ENCODE peak calls at places on chromosomes 1 and 21, in six cellular contexts. One of them, this sample, is unnamed.

GRCh38 chr1:103180660-103181059 is 72.3 kb upstream of the COL11A1 start:
- DNase-seq in GM12891: no peak
- DNase-seq in H1: no peak
- DNase-seq in GM12878: no peak
- DNase-seq in K562: no peak
- DNase-seq in HepG2: no peak
- DNase-seq in this sample: no peak

GRCh38 chr1:150596095-150596892 is 16.9 kb upstream of the MCL1 start:
- DNase-seq in GM12891: no peak
- DNase-seq in H1: no peak
- DNase-seq in GM12878: no peak
- DNase-seq in K562: no peak
- DNase-seq in HepG2: no peak
- DNase-seq in this sample: no peak

GRCh38 chr1:89932598-89933364 is 62.1 kb upstream of the ZNF326 start:
- DNase-seq in GM12891: no peak
- DNase-seq in H1: no peak
- DNase-seq in GM12878: no peak
- DNase-seq in K562: no peak
- DNase-seq in HepG2: no peak
- DNase-seq in this sample: no peak

GRCh38 chr1:21058035-21058793 is 118.5 kb downstream of the EIF4G3 start:
- DNase-seq in GM12891: no peak
- DNase-seq in H1: no peak
- DNase-seq in GM12878: no peak
- DNase-seq in K562: no peak
- DNase-seq in HepG2: no peak
- DNase-seq in this sample: no peak

GRCh38 chr1:117928881-117929339 is 511 bp downstream of the GDAP2 start:
- DNase-seq in GM12891: no peak
- DNase-seq in H1: peak; percentile 9
- DNase-seq in GM12878: no peak
- DNase-seq in K562: peak; percentile 60
- DNase-seq in HepG2: peak; percentile 69
- DNase-seq in this sample: peak; percentile 6

GRCh38 chr21:33115586-33116541 is 45.9 kb downstream of the OLIG1 start:
- DNase-seq in GM12891: no peak
- DNase-seq in H1: no peak
- DNase-seq in GM12878: no peak
- DNase-seq in K562: no peak
- DNase-seq in HepG2: no peak
- DNase-seq in this sample: no peak

GRCh38 chr1:174142836-174143235 is 16.5 kb upstream of the RABGAP1L start:
- DNase-seq in GM12891: no peak
- DNase-seq in H1: no peak
- DNase-seq in GM12878: no peak
- DNase-seq in K562: no peak
- DNase-seq in HepG2: no peak
- DNase-seq in this sample: no peak

GRCh38 chr1:197998110-197998509 is 80.9 kb downstream of the LHX9 start:
- DNase-seq in GM12891: no peak
- DNase-seq in H1: no peak
- DNase-seq in GM12878: no peak
- DNase-seq in K562: no peak
- DNase-seq in HepG2: no peak
- DNase-seq in this sample: no peak

GRCh38 chr1:35569956-35570355 is 3.2 kb upstream of the TFAP2E start:
- DNase-seq in GM12891: no peak
- DNase-seq in H1: no peak
- DNase-seq in GM12878: no peak
- DNase-seq in K562: no peak
- DNase-seq in HepG2: no peak
- DNase-seq in this sample: no peak

DNA sequence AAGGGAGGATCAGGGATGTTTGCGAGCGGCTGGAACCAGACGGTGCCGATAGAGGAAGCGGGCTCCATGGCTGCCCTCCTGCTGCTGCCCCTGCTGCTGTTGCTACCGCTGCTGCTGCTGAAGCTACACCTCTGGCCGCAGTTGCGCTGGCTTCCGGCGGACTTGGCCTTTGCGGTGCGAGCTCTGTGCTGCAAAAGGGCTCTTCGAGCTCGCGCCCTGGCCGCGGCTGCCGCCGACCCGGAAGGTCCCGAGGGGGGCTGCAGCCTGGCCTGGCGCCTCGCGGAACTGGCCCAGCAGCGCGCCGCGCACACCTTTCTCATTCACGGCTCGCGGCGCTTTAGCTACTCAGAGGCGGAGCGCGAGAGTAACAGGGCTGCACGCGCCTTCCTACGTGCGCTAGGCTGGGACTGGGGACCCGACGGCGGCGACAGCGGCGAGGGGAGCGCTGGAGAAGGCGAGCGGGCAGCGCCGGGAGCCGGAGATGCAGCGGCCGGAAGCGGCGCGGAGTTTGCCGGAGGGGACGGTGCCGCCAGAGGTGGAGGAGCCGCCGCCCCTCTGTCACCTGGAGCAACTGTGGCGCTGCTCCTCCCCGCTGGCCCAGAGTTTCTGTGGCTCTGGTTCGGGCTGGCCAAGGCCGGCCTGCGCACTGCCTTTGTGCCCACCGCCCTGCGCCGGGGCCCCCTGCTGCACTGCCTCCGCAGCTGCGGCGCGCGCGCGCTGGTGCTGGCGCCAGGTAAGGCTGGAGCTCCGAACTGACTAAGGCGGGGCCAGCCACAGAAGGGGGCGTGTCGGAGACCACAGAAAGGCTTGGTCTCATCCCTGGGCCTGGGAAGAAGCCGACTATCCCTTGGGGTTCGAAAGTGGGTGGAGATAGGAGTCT is 465 bp downstream of the SLC27A3 start:
- DNase-seq in GM12891: peak; percentile 68
- DNase-seq in H1: peak; percentile 70
- DNase-seq in GM12878: no peak
- DNase-seq in K562: peak; percentile 73
- DNase-seq in HepG2: no peak
- DNase-seq in this sample: peak; percentile 60
- TF ChIP-seq POLR2AphosphoS5 in GM12891: no peak
- TF ChIP-seq POLR2AphosphoS5 in H1: peak; percentile 79
- TF ChIP-seq POLR2AphosphoS5 in GM12878: no peak
- TF ChIP-seq POLR2AphosphoS5 in K562: no peak
- TF ChIP-seq POLR2AphosphoS5 in HepG2: peak; percentile 47
- TF ChIP-seq POLR2AphosphoS5 in this sample: peak; percentile 34

GRCh38 chr21:35202431-35202830 is 153.3 kb upstream of the RUNX1 start:
- DNase-seq in GM12891: no peak
- DNase-seq in H1: no peak
- DNase-seq in GM12878: no peak
- DNase-seq in K562: no peak
- DNase-seq in HepG2: no peak
- DNase-seq in this sample: no peak
- TF ChIP-seq TAF1 in GM12891: no peak
- TF ChIP-seq TAF1 in H1: no peak
- TF ChIP-seq TAF1 in GM12878: no peak
- TF ChIP-seq TAF1 in K562: no peak
- TF ChIP-seq TAF1 in HepG2: no peak
- TF ChIP-seq TAF1 in this sample: no peak

GRCh38 chr1:13746342-13746741 is 46.4 kb downstream of the PRDM2 start:
- DNase-seq in GM12891: no peak
- DNase-seq in H1: no peak
- DNase-seq in GM12878: no peak
- DNase-seq in K562: no peak
- DNase-seq in HepG2: no peak
- DNase-seq in this sample: no peak

GRCh38 chr1:13751458-13751871 is 51.5 kb downstream of the PRDM2 start:
- DNase-seq in GM12891: no peak
- DNase-seq in H1: no peak
- DNase-seq in GM12878: peak; percentile 37
- DNase-seq in K562: no peak
- DNase-seq in HepG2: no peak
- DNase-seq in this sample: no peak

GRCh38 chr1:13751985-13752384 is 52.0 kb downstream of the PRDM2 start:
- DNase-seq in GM12891: no peak
- DNase-seq in H1: no peak
- DNase-seq in GM12878: no peak
- DNase-seq in K562: no peak
- DNase-seq in HepG2: peak; percentile 37
- DNase-seq in this sample: no peak

GRCh38 chr1:13749543-13750307 is 49.7 kb downstream of the PRDM2 start:
- DNase-seq in GM12891: peak; percentile 16
- DNase-seq in H1: no peak
- DNase-seq in GM12878: no peak
- DNase-seq in K562: no peak
- DNase-seq in HepG2: peak; percentile 15
- DNase-seq in this sample: no peak

GRCh38 chr1:13748610-13749505 is 48.9 kb downstream of the PRDM2 start:
- DNase-seq in GM12891: peak; percentile 88
- DNase-seq in H1: peak; percentile 66
- DNase-seq in GM12878: peak; percentile 61
- DNase-seq in K562: peak; percentile 100
- DNase-seq in HepG2: peak; percentile 94
- DNase-seq in this sample: peak; percentile 89
- TF ChIP-seq POLR2A in GM12891: peak; percentile 85
- TF ChIP-seq POLR2A in H1: peak; percentile 57
- TF ChIP-seq POLR2A in GM12878: peak; percentile 90
- TF ChIP-seq POLR2A in K562: peak; percentile 75
- TF ChIP-seq POLR2A in HepG2: peak; percentile 83
- TF ChIP-seq POLR2A in this sample: peak; percentile 87

GRCh38 chr1:226643167-226643566 is 94.6 kb downstream of the STUM start:
- DNase-seq in GM12891: peak; percentile 85
- DNase-seq in H1: no peak
- DNase-seq in GM12878: peak; percentile 33
- DNase-seq in K562: peak; percentile 81
- DNase-seq in HepG2: no peak
- DNase-seq in this sample: peak; percentile 77
- TF ChIP-seq POLR2AphosphoS5 in GM12891: no peak
- TF ChIP-seq POLR2AphosphoS5 in H1: no peak
- TF ChIP-seq POLR2AphosphoS5 in GM12878: no peak
- TF ChIP-seq POLR2AphosphoS5 in K562: no peak
- TF ChIP-seq POLR2AphosphoS5 in HepG2: no peak
- TF ChIP-seq POLR2AphosphoS5 in this sample: no peak

DNA sequence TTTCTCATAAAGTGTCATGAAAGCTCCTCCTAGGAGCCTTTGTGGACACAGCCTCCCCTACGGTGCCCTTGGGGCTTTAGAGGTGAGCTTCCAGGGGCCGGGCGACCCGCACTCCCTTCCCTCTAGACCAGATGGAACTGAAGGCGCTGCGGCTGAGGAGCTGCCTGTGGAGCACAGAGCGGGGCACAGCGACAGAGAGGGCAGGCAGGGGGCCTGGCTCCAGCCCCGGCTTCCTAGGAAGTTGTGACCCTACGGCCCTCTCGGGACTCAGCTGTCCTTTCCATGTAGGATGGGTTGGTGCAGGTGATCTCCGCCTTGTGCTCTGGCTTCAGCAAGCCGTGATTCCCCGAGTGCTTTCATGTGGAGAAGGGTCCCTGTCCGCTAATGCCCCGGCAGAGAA is 23.6 kb upstream of the NEK2 start:
- DNase-seq in GM12891: no peak
- DNase-seq in H1: no peak
- DNase-seq in GM12878: no peak
- DNase-seq in K562: no peak
- DNase-seq in HepG2: no peak
- DNase-seq in this sample: no peak
- TF ChIP-seq TAF1 in GM12891: no peak
- TF ChIP-seq TAF1 in H1: no peak
- TF ChIP-seq TAF1 in GM12878: no peak
- TF ChIP-seq TAF1 in K562: no peak
- TF ChIP-seq TAF1 in HepG2: no peak
- TF ChIP-seq TAF1 in this sample: no peak

This sample was measured in GM12892.